ENCODE peak calls at places on chromosomes 13 and 19, in seven cellular contexts. P, E, X, N, K, Z and I are unnamed samples.

GRCh38 chr13:92513672-92514071 is 712.9 kb upstream of the GPC6 start:
- DNase-seq in K (no peak), N (no peak), Z (no peak), E (no peak), P (no peak), X (no peak), I (no peak)

GRCh38 chr13:100875392-100876043 is 200.9 kb upstream of the TMTC4 start:
- DNase-seq in E (no peak), K (no peak), X (peak; percentile 7), Z (no peak), P (no peak), N (no peak), I (no peak)

GRCh38 chr19:17775245-17775927 is 19.6 kb upstream of the B3GNT3 start:
- DNase-seq in X (no peak), K (peak; percentile 71), N (no peak), P (peak; percentile 76), Z (peak; percentile 92), E (peak; percentile 64), I (no peak)

GRCh38 chr13:27171244-27171829 is at the start of gene USP12:
- DNase-seq in P (peak; percentile 86), E (no peak), N (no peak), K (peak; percentile 60), Z (peak; percentile 76), X (no peak), I (no peak)

GRCh38 chr13:60351326-60351725 is 45.7 kb upstream of the TDRD3 start:
- DNase-seq in N (no peak), X (no peak), K (no peak), Z (no peak), P (peak; percentile 6), E (no peak), I (no peak)

GRCh38 chr13:98565726-98566577 is 11.0 kb downstream of the STK24 start:
- DNase-seq in N (no peak), K (no peak), Z (no peak), X (no peak), P (peak; percentile 38), E (no peak), I (no peak)

GRCh38 chr19:16452321-16452720 is 19.4 kb downstream of the EPS15L1 start:
- DNase-seq in N (no peak), P (no peak), Z (no peak), K (no peak), E (no peak), X (no peak), I (peak; percentile 83)

GRCh38 chr13:86946734-86947133 is 724.4 kb upstream of the SLITRK5 start:
- DNase-seq in P (no peak), X (no peak), N (no peak), K (no peak), Z (no peak), E (no peak), I (no peak)

GRCh38 chr19:12985049-12985776 is 10.1 kb upstream of the NFIX start:
- DNase-seq in X (no peak), E (peak; percentile 75), K (peak; percentile 79), N (peak; percentile 70), P (no peak), Z (no peak), I (no peak)

GRCh38 chr19:12784871-12785430 is 6.3 kb upstream of the JUNB start:
- DNase-seq in K (no peak), X (no peak), E (no peak), Z (no peak), P (peak; percentile 49), N (no peak), I (no peak)

GRCh38 chr13:78121459-78122348 is 203.1 kb upstream of the EDNRB start:
- DNase-seq in Z (peak; percentile 50), E (peak; percentile 37), X (peak; percentile 28), N (peak; percentile 34), K (peak; percentile 35), P (peak; percentile 24), I (peak; percentile 59)

GRCh38 chr13:113002891-113003290 is 33.9 kb downstream of the MCF2L start:
- DNase-seq in N (no peak), E (no peak), K (no peak), X (no peak), P (no peak), Z (no peak), I (no peak)

GRCh38 chr19:49896863-49897621 is at the start of gene IL4I1:
- DNase-seq in N (no peak), K (no peak), P (no peak), E (no peak), Z (no peak), X (peak; percentile 96), I (no peak)

GRCh38 chr19:58577581-58578429 is 4.7 kb upstream of the MZF1 start:
- DNase-seq in X (no peak), E (no peak), P (no peak), N (no peak), K (no peak), Z (no peak), I (no peak)
- TF ChIP-seq JUND in X (no peak), E (no peak), P (no peak), N (no peak), K (no peak), Z (no peak), I (no peak)

GRCh38 chr13:50514249-50514648 is 329.2 kb downstream of the DLEU7 start:
- DNase-seq in Z (no peak), X (no peak), K (no peak), N (no peak), P (no peak), E (no peak), I (no peak)

GRCh38 chr13:50513528-50513863 is 330.0 kb downstream of the DLEU7 start:
- DNase-seq in N (no peak), E (no peak), Z (no peak), K (no peak), X (no peak), P (no peak), I (no peak)

GRCh38 chr13:50509771-50510441 is 333.6 kb downstream of the DLEU7 start:
- DNase-seq in K (no peak), X (no peak), N (no peak), Z (no peak), E (no peak), P (no peak), I (no peak)

GRCh38 chr13:50511877-50512332 is 331.6 kb downstream of the DLEU7 start:
- DNase-seq in P (no peak), E (peak; percentile 43), K (no peak), X (peak; percentile 12), Z (no peak), N (no peak), I (no peak)

DNA sequence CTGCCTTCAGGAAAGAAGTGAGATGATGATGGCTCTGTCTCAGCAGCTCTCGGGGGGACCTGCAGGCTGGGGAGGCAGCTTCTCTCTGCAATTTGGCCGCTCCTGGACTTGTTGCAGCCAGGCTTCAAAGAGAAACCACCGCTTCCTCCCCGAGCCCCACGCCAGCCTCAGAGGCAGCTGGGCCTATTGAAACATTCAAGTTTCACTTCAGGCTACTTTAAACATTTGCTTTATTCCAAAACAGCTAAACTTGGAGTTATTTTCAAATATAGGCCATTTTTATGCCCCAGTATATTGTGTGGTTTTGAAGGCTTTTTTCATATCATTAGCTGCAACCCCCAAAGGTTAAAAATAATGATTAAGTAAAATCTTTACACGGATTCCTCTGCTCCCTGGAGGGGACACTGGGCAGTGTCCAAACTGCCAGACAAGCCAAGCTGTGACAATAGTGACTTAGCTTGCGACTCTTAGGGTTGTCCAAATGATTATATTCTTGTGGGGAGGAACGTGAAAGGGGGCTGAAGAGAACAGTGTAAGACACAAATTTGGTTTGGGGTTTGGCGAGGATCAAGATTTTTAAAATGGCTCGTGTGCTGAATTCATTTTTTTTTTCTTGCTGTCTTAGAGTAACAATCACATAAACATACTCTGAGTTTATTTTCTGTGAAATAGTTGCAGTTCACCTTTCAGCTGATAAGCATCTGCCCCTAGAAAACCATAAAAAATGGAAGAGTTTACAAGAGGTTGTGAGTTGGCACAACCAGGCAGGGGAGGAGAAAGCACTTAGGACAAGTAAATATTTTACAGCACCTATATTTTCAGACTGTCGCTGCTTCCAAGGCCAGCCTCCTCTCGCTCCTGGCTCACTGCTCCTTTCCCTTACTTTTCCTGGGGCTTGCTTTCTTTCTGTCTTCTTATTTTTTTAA is 330.6 kb downstream of the DLEU7 start:
- DNase-seq in E (peak; percentile 47), P (no peak), Z (no peak), K (no peak), X (no peak), N (no peak), I (no peak)
- TF ChIP-seq JUND in E (no peak), P (no peak), Z (no peak), K (no peak), X (no peak), N (no peak), I (no peak)

GRCh38 chr13:53018690-53019647 is 9.6 kb upstream of the OLFM4 start:
- DNase-seq in K (no peak), Z (no peak), X (no peak), E (no peak), N (no peak), P (no peak), I (no peak)

GRCh38 chr13:53017433-53017970 is 11.1 kb upstream of the OLFM4 start:
- DNase-seq in P (no peak), K (no peak), E (no peak), Z (no peak), N (no peak), X (no peak), I (no peak)

GRCh38 chr13:53023246-53023645 is 5.4 kb upstream of the OLFM4 start:
- DNase-seq in K (no peak), E (no peak), P (no peak), Z (no peak), X (no peak), N (no peak), I (no peak)

GRCh38 chr13:53015971-53016370 is 12.6 kb upstream of the OLFM4 start:
- DNase-seq in P (no peak), K (no peak), N (no peak), E (no peak), Z (no peak), X (no peak), I (no peak)

DNA sequence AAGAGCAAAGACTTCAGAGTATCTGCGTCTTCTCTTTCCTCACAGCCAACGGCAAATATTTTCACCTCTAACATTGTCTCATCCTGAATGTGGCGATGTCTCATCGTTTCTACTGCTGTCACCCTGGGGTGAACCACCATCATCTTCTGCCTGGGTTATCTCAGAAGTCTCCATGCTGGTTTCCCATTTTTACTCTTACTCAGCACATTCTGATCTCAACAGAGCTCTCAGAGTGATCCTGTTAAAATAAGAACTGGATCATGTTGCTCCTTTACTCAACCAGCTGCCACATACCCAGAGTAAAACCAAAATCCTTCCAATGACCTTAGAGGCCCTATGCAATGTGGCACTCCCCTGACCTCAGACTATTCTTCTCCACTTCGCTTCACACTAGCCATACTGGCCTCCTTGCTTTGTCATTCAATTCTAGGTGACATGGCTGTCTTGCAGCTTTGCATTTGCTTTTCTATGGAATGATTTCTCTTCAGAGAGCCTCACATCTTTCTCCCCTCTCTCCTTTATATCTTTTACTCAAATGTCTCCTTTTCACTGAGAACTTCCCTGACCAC is 7.8 kb upstream of the OLFM4 start:
- DNase-seq in K (no peak), P (no peak), E (no peak), N (no peak), Z (no peak), X (no peak), I (no peak)
- TF ChIP-seq JUND in K (no peak), P (no peak), E (no peak), N (no peak), Z (no peak), X (no peak), I (no peak)

DNA sequence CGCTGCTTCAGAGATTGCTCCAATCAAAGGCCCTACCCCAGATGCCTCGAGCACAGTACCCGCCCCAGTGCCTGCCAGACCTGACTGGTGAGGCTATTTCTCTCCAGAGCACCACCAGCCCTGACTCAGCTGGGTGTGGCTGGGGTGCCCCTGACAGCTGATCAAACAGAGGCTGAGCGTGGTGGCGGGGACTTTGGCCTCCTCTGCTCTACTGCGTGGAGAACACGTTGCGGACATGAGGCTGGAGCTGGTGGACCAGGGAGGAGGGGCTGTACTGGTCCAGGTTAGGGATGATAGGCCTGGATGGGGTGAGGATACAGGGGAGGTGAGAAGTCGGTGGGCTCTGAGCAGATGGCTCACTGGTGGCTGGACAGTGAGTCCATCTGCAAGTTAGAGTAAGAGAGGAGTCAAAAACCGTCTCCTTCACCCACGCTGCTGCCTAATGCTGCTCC is 3.5 kb upstream of the DOCK6 start:
- DNase-seq in N (peak; percentile 56), P (no peak), X (no peak), Z (no peak), K (no peak), E (peak; percentile 93), I (peak; percentile 49)
- TF ChIP-seq JUND in N (no peak), P (no peak), X (no peak), Z (no peak), K (no peak), E (peak; percentile 93), I (no peak)